ENCODE peak calls at places on chromosomes 7 and 10, in ten cellular contexts. Q is sigmoid colon, Z is fibroblast of lung, X is body of pancreas, L is psoas muscle, E is stomach, B is adrenal gland, K is ovary, S is A549, N is hepatocyte. J is an unnamed sample.

GRCh38 chr7:31814187-31814586 is 127.2 kb downstream of the PPP1R17 start:
- DNase-seq in L (no peak), N (no peak), E (no peak), X (peak; percentile 18), S (peak; percentile 4), B (no peak), K (no peak), Q (no peak), Z (peak; percentile 9), J (no peak)

GRCh38 chr7:64951250-64951848 is 39.5 kb downstream of the ZNF117 start:
- DNase-seq in K (no peak), S (peak; percentile 3), Q (no peak), X (peak; percentile 37), L (no peak), Z (peak; percentile 26), B (no peak), N (peak; percentile 57), E (no peak), J (peak; percentile 48)

GRCh38 chr7:824106-824505 is 8.2 kb upstream of the SUN1 start:
- DNase-seq in S (no peak), K (no peak), N (no peak), X (no peak), E (no peak), Q (peak; percentile 69), Z (no peak), B (no peak), L (no peak), J (no peak)

GRCh38 chr7:90210925-90211324 is 615 bp upstream of the STEAP2 start:
- DNase-seq in L (no peak), X (peak; percentile 12), E (no peak), Q (no peak), N (peak; percentile 44), Z (peak; percentile 17), K (peak; percentile 51), B (no peak), S (no peak), J (no peak)

GRCh38 chr10:49761789-49762565 is at the start of gene OGDHL:
- DNase-seq in E (peak; percentile 46), Q (no peak), L (peak; percentile 42), N (peak; percentile 92), Z (peak; percentile 40), B (peak; percentile 49), X (peak; percentile 73), K (peak; percentile 57), S (no peak), J (no peak)

GRCh38 chr10:113880236-113880635 is 25.8 kb downstream of the NHLRC2 start:
- DNase-seq in S (no peak), B (no peak), Q (no peak), X (no peak), Z (peak; percentile 71), L (no peak), K (no peak), N (no peak), E (no peak), J (peak; percentile 32)

GRCh38 chr10:306654-307185 is 171.5 kb downstream of the ZMYND11 start:
- DNase-seq in X (peak; percentile 77), Q (no peak), S (no peak), N (no peak), E (no peak), L (no peak), B (peak; percentile 63), K (no peak), Z (no peak), J (no peak)

GRCh38 chr10:50990568-50991495 is 83.5 kb upstream of the PRKG1 start:
- DNase-seq in N (peak; percentile 46), L (peak; percentile 51), X (peak; percentile 77), S (peak; percentile 14), Z (peak; percentile 73), K (peak; percentile 26), E (no peak), Q (peak; percentile 79), B (peak; percentile 32), J (peak; percentile 61)

GRCh38 chr10:70733051-70733450 is 52.1 kb downstream of the TBATA start:
- DNase-seq in L (no peak), E (no peak), X (no peak), K (no peak), N (no peak), Z (no peak), B (no peak), S (no peak), Q (no peak), J (no peak)

GRCh38 chr10:81414038-81414437 is 461.0 kb upstream of the NRG3 start:
- DNase-seq in Z (no peak), K (no peak), B (no peak), E (no peak), S (no peak), N (peak; percentile 52), Q (no peak), L (no peak), X (no peak), J (no peak)

GRCh38 chr7:137658194-137658900 is 188.4 kb downstream of the DGKI start:
- DNase-seq in Q (no peak), X (no peak), B (no peak), E (no peak), L (no peak), S (no peak), K (no peak), Z (no peak), N (no peak), J (no peak)

GRCh38 chr7:155007947-155008346 is 5.0 kb upstream of the PAXIP1 start:
- DNase-seq in S (peak; percentile 25), K (no peak), Z (no peak), L (no peak), N (no peak), X (no peak), E (no peak), Q (no peak), B (no peak), J (no peak)

DNA sequence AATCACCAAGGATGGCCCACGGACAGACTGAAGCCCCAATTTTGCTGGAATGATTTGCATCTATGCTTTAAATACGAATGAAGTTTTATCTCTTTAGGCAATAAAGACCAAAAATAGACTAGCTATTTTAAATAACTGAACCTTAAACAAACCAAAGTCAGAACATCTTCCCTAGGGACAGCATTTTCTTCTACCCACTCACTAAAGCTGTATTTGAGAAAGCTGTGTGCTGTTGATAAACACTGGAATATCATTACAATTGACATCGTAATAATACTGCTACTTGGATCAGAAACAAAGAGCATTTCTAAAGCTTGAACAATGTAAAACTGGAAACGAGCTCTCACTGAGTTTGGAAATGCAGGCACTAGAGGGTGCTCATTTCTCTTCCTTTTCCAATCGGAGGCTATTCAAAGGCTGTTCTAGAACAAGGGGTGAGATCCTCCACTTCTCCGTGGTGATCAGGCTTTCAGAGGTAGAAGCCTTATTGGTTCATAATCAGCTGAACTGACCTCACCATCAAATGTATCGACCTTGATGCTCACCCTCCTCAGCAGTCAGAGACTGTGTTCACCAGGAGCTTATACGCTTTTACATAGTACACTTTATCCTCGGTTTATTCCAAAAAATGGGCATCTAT is 225.3 kb upstream of the PRSS1 start:
- DNase-seq in K (no peak), Z (no peak), L (no peak), N (no peak), X (no peak), S (no peak), E (no peak), B (no peak), Q (no peak), J (no peak)
- TF ChIP-seq CTCF in K (no peak), Z (peak; percentile 37), L (no peak), N (peak; percentile 23), X (no peak), S (no peak), E (no peak), B (no peak), Q (no peak), J (peak; percentile 48)

GRCh38 chr10:32331606-32332005 is 15.4 kb downstream of the EPC1 start:
- DNase-seq in L (no peak), K (no peak), S (no peak), Z (no peak), B (no peak), N (no peak), X (no peak), E (no peak), Q (no peak), J (no peak)
- H3K4me1 ChIP-seq in L (peaks cover 97% of the 10 kb centered on the region), K (peaks cover 23% of the 10 kb centered on the region), S (peaks cover 44% of the 10 kb centered on the region), Z (peaks cover 5% of the 10 kb centered on the region), B (peaks cover 89% of the 10 kb centered on the region), N (peaks cover 42% of the 10 kb centered on the region), X (peaks cover 92% of the 10 kb centered on the region), E (peaks cover 61% of the 10 kb centered on the region), Q (peaks cover 93% of the 10 kb centered on the region), J (peaks cover 16% of the 10 kb centered on the region)

DNA sequence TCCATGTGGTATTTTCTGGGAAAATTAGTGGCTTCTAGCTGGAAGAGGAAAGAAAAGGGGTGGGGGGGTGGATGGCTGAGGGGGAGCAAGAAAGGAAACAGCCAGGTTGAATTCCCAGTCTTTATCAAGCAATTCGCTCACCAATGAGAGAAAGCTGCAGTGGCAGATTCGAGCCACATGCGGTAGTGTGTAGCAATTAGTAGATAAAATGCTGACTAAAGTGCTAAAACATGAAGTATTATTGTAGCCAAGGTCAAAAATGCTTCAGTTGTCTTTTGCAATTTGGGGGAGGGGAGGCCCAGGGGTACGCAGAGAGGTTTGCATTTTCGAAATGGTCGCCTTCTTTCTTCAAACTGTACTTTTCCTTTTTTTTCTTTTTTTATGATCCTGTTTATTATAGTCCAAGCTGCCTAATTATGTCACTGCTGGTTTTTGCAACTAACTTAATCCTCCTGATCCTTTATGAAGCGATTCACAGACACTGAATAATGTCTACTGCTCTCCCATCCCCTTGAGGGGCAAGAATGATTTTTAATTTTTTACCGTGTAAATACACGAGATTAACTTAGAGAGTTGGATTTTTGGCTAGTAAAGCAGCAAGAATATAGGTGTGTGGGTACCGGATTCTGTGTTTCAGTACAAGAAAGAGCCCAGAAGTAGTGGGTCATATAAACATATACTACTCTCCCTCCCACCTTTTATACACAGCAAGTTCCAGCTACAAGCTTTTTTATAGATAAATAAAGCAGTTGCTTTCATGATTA is 3.6 kb upstream of the ARID5B start:
- DNase-seq in S (peak; percentile 40), K (peak; percentile 44), B (peak; percentile 80), N (peak; percentile 73), E (peak; percentile 55), Q (peak; percentile 70), X (peak; percentile 82), Z (peak; percentile 73), L (no peak), J (peak; percentile 22)
- TF ChIP-seq CTCF in S (no peak), K (peak; percentile 34), B (peak; percentile 53), N (peak; percentile 28), E (no peak), Q (peak; percentile 49), X (peak; percentile 26), Z (peak; percentile 58), L (peak; percentile 30), J (peak; percentile 50)

DNA sequence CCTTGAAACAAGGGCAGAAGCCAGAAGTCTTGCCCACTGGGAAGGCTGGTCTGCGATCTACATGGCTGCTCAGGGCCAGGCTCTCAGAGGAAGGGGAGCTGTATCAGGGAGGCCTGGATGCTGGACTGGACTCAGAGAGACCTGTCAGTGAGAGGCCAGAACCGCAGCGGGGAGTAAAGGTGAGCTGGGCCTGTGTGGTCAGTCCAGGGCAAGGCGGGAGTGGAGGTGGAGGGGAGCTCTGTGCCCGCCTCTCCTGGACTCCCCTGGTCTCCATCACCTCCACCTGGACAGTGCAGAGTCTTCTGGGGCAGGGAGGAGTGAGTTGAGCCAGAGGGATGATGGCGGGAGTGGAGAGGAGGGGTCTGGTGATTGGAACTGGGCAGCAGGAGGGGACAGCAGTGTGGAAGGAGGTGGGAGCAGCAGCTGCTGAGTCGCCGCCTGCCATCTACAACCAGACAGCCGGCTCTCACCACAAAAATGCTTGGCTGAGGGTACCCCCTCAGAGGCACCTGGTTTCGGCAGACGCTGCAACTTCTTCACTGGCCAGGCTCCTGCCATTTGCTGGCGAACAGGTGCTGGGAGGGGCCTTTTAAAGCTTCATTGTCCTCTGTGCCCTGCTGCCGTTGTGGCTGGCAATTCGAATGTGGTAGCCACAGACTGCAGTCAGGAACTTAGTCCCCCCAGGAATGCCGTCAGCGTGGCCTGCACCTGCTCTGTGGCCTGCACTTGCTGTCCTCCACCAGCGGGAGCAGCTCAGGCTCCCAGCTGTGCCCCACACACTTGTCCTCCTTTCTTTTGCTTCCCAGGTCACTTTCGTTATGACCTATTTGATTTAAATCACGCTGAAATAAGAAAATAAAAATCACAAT is 3.5 kb downstream of the RASSF4 start:
- DNase-seq in L (peak; percentile 76), B (no peak), N (no peak), K (peak; percentile 6), E (no peak), S (no peak), Q (peak; percentile 67), Z (no peak), X (no peak), J (no peak)
- H3K4me1 ChIP-seq in L (peaks cover 80% of the 10 kb centered on the region), B (peaks cover 57% of the 10 kb centered on the region), N (peaks cover 71% of the 10 kb centered on the region), K (peaks cover 8% of the 10 kb centered on the region), E (peaks cover 55% of the 10 kb centered on the region), S (peaks cover 18% of the 10 kb centered on the region), Q (peaks cover 75% of the 10 kb centered on the region), Z (peaks cover 13% of the 10 kb centered on the region), X (peaks cover 78% of the 10 kb centered on the region), J (peaks cover 6% of the 10 kb centered on the region)

J was measured in foreskin keratinocyte.